ENCODE peak calls at places on chromosomes 3 and 15, in five cellular contexts. B is left ventricle myocardium superior, Y is EL, A is iPS-NIHi11, H is NCI-H345. X is an unnamed sample.

GRCh38 chr15:49145651-49146609 is 9.5 kb downstream of the COPS2 start:
- DNase-seq in B (no peak), Y (peak), A (peak), H (peak), X (peak)

GRCh38 chr15:29842290-29842689 is 20.0 kb upstream of the TJP1 start:
- DNase-seq in B (no peak), Y (no peak), A (no peak), H (no peak), X (no peak)

GRCh38 chr3:9717050-9717555 is 13.5 kb downstream of the CPNE9 start:
- DNase-seq in B (no peak), Y (no peak), A (no peak), H (no peak), X (no peak)

GRCh38 chr3:133910422-133910821 is 14.7 kb upstream of the RAB6B start:
- DNase-seq in B (no peak), Y (no peak), A (no peak), H (no peak), X (peak)

GRCh38 chr15:43514241-43515057 is 3.0 kb upstream of the MAP1A start:
- DNase-seq in B (peak), Y (peak), A (no peak), H (peak), X (no peak)

GRCh38 chr15:77864211-77865105 is 213.1 kb downstream of the TBC1D2B start:
- DNase-seq in B (no peak), Y (no peak), A (no peak), H (no peak), X (no peak)

GRCh38 chr3:181210275-181210674 is 220.7 kb upstream of the DNAJC19 start:
- DNase-seq in B (no peak), Y (no peak), A (no peak), H (peak), X (peak)

GRCh38 chr15:26970712-26971210 is at the start of gene GABRG3:
- DNase-seq in B (no peak), Y (no peak), A (peak), H (peak), X (no peak)

GRCh38 chr3:160016972-160017371 is 28.3 kb downstream of the IL12A start:
- DNase-seq in B (no peak), Y (peak), A (no peak), H (no peak), X (peak)

GRCh38 chr15:69848551-69849231 is 249.0 kb downstream of the TLE3 start:
- DNase-seq in B (no peak), Y (peak), A (no peak), H (no peak), X (peak)

GRCh38 chr3:188584958-188585689 is 431.2 kb downstream of the LPP start:
- DNase-seq in B (no peak), Y (peak), A (no peak), H (no peak), X (peak)

GRCh38 chr15:37053070-37053653 is 47.2 kb downstream of the MEIS2 start:
- DNase-seq in B (no peak), Y (peak), A (no peak), H (no peak), X (no peak)

GRCh38 chr3:14377838-14378169 is 24.6 kb upstream of the SLC6A6 start:
- DNase-seq in B (no peak), Y (no peak), A (no peak), H (no peak), X (no peak)

GRCh38 chr15:68506071-68506470 is 72.7 kb upstream of the CORO2B start:
- DNase-seq in B (no peak), Y (no peak), A (no peak), H (no peak), X (no peak)

GRCh38 chr15:60414016-60414682 is 16.4 kb upstream of the ANXA2 start:
- DNase-seq in B (no peak), Y (peak), A (no peak), H (no peak), X (peak)

GRCh38 chr15:74381481-74381880 is 14.0 kb upstream of the CYP11A1 start:
- DNase-seq in B (no peak), Y (no peak), A (no peak), H (no peak), X (no peak)

GRCh38 chr15:89138999-89139612 is 50.9 kb downstream of the ABHD2 start:
- DNase-seq in B (no peak), Y (peak), A (no peak), H (no peak), X (no peak)

GRCh38 chr3:85081191-85081895 is 122.6 kb downstream of the CADM2 start:
- DNase-seq in B (no peak), Y (no peak), A (peak), H (no peak), X (peak)

GRCh38 chr15:99450896-99451358 is 114.9 kb upstream of the MEF2A start:
- DNase-seq in B (peak), Y (no peak), A (no peak), H (peak), X (peak)

GRCh38 chr3:197428961-197429360 is 126.8 kb downstream of the BDH1 start:
- DNase-seq in B (no peak), Y (no peak), A (no peak), H (no peak), X (no peak)

GRCh38 chr3:126134219-126134975 is 46.0 kb downstream of the ALDH1L1 start:
- DNase-seq in B (peak), Y (peak), A (peak), H (peak), X (peak)

GRCh38 chr3:23612296-23612891 is 193.4 kb upstream of the UBE2E1 start:
- DNase-seq in B (peak), Y (peak), A (no peak), H (no peak), X (peak)

GRCh38 chr15:29089731-29090616 is 179.6 kb downstream of the NSMCE3 start:
- DNase-seq in B (no peak), Y (no peak), A (no peak), H (no peak), X (no peak)

GRCh38 chr15:99582508-99582960 is 16.8 kb downstream of the MEF2A start:
- DNase-seq in B (no peak), Y (no peak), A (no peak), H (no peak), X (peak)

GRCh38 chr15:53193149-53193548 is 403.0 kb upstream of the ONECUT1 start:
- DNase-seq in B (no peak), Y (no peak), A (peak), H (no peak), X (peak)

GRCh38 chr15:52336530-52336929 is 40.9 kb upstream of the MYO5C start:
- DNase-seq in B (no peak), Y (no peak), A (no peak), H (no peak), X (no peak)

GRCh38 chr15:96409231-96410138 is 79.0 kb downstream of the NR2F2 start:
- DNase-seq in B (no peak), Y (peak), A (peak), H (no peak), X (peak)

GRCh38 chr3:10198761-10199688 is 34.3 kb downstream of the IRAK2 start:
- DNase-seq in B (no peak), Y (peak), A (no peak), H (no peak), X (peak)